ENCODE peak calls at places on chromosomes 6 and 20, in four cellular contexts. A, L, Y and P are unnamed samples.

GRCh38 chr6:12572884-12573824 is 143.4 kb upstream of the PHACTR1 start:
- DNase-seq in L (no peak), Y (no peak), A (no peak), P (peak)

GRCh38 chr6:81751388-81752083 is 945 bp downstream of the TENT5A start:
- DNase-seq in L (peak), A (peak), Y (no peak), P (peak)

GRCh38 chr6:43768983-43769525 is 957 bp upstream of the VEGFA start:
- DNase-seq in Y (peak), L (no peak), A (no peak), P (no peak)

GRCh38 chr20:38343107-38343797 is 3.0 kb upstream of the LBP start:
- DNase-seq in Y (no peak), L (no peak), A (peak), P (no peak)

GRCh38 chr6:158002951-158003853 is 21.5 kb downstream of the SYNJ2 start:
- DNase-seq in A (no peak), L (no peak), Y (no peak), P (peak)

GRCh38 chr20:57514273-57514751 is 10.6 kb downstream of the CTCFL start:
- DNase-seq in A (peak), L (peak), Y (peak), P (peak)

GRCh38 chr6:24926192-24926591 is 9.6 kb downstream of the RIPOR2 start:
- DNase-seq in Y (no peak), L (no peak), A (peak), P (no peak)

GRCh38 chr6:56222509-56222908 is 24.9 kb downstream of the COL21A1 start:
- DNase-seq in A (no peak), L (no peak), Y (no peak), P (no peak)

GRCh38 chr6:23145801-23146200 is 576.4 kb downstream of the HDGFL1 start:
- DNase-seq in L (no peak), Y (peak), A (no peak), P (no peak)

GRCh38 chr20:5557123-5557522 is 193.1 kb upstream of the SHLD1 start:
- DNase-seq in A (peak), L (peak), Y (peak), P (peak)

GRCh38 chr6:169513478-169514193 is 188.2 kb downstream of the WDR27 start:
- DNase-seq in A (no peak), Y (peak), L (no peak), P (no peak)

GRCh38 chr6:151681426-151682059 is 125.9 kb upstream of the ESR1 start:
- DNase-seq in L (no peak), A (peak), Y (no peak), P (no peak)

GRCh38 chr6:15399651-15400470 is 154.0 kb downstream of the JARID2 start:
- DNase-seq in Y (peak), A (no peak), L (no peak), P (no peak)

GRCh38 chr6:81362246-81362645 is 390.2 kb downstream of the TENT5A start:
- DNase-seq in L (no peak), A (no peak), Y (no peak), P (no peak)

GRCh38 chr6:125414507-125414906 is 112.7 kb upstream of the HDDC2 start:
- DNase-seq in A (no peak), Y (no peak), L (no peak), P (no peak)

GRCh38 chr6:82022614-82023102 is 224.9 kb downstream of the IBTK start:
- DNase-seq in A (peak), Y (no peak), L (peak), P (no peak)

DNA sequence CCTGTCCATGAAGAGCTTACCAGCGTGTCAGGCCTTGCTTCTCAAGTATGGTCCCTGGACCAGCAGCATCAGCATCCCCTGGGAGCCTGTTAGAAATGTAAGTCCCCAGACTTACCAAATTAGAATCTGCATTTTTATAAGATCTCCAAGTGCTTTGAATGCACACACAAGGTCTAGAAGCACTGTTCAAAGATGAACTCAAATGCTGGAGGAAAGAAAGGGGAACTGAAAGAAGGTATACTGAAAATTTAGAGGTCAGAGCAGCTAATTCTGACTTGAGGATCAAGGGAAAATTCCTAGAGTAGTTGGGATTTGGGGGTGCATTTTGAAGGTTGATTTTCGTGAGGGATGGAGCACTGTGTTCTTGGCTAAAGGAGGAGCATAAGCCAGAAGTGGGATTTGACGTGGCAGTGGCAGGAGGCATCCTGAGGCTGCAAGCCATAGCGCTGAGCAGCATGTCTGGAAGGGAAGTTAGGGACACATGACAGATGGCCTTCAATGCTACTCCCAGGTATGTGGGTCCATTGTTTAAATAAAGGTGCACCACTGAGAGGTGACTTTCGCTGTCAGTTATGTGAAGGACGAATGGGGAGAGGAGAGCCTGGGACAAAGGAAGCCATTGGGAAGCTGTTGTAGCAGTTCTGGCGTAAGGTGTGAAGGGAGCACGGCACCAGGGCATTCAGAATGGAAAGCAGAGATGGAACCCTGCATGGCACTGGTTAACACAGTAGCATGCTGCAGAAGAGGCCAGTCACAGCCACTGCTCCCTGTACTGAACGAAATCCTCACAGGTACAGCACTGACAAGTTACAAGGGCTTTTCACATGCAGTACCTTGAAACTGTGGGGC is 36.2 kb downstream of the ARMC2 start:
- DNase-seq in L (no peak), Y (no peak), A (no peak), P (no peak)
- TF ChIP-seq JUND in L (no peak), Y (no peak), A (no peak), P (no peak)

DNA sequence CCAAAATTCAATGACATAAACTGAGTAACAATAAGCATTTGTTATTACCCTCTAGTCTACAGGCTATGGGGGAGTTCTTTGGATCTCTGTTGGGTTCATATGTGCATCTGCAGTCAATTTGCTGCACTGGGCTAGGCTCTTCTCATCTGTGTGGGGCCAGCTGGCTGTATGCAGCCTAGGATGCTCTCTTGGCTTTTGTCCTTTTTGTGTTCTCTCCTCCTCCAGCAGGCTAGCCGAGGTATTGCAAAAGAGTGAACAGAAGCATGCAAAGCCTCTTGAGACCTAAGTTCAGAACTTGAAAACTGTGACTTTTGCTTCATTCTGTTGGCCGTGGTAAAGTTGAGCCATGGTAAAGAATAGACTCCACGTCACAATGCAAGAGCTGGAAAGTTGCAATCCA is 62.8 kb upstream of the FOXO3 start:
- DNase-seq in A (peak), Y (peak), L (peak), P (peak)
- TF ChIP-seq JUND in A (no peak), Y (no peak), L (no peak), P (no peak)

GRCh38 chr6:9623985-9624384 is 790.9 kb downstream of the TFAP2A start:
- DNase-seq in Y (no peak), A (no peak), L (no peak), P (no peak)
- TF ChIP-seq JUND in Y (no peak), A (no peak), L (no peak), P (no peak)

DNA sequence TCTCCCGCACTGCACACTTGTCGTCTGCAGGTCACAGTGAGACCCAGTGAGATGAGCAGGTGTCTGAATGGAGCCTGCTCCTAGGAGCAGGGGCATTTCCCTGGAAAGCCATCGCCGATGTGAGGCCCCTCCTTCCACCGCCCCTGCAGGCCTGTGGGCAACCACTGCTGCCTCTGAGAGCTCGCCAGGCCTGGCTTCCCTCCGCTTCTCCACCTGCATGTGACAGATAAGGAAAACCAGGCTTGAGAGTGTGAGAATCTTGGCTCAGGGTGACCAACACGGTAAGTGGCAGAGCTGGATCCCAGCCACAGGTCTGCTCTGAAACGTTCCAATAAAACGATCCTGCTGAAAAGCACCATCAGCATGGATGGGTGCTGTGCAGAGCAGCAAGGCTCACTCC is 332.8 kb downstream of the CDH4 start:
- DNase-seq in Y (peak), A (no peak), L (no peak), P (no peak)
- TF ChIP-seq JUND in Y (no peak), A (no peak), L (no peak), P (no peak)

DNA sequence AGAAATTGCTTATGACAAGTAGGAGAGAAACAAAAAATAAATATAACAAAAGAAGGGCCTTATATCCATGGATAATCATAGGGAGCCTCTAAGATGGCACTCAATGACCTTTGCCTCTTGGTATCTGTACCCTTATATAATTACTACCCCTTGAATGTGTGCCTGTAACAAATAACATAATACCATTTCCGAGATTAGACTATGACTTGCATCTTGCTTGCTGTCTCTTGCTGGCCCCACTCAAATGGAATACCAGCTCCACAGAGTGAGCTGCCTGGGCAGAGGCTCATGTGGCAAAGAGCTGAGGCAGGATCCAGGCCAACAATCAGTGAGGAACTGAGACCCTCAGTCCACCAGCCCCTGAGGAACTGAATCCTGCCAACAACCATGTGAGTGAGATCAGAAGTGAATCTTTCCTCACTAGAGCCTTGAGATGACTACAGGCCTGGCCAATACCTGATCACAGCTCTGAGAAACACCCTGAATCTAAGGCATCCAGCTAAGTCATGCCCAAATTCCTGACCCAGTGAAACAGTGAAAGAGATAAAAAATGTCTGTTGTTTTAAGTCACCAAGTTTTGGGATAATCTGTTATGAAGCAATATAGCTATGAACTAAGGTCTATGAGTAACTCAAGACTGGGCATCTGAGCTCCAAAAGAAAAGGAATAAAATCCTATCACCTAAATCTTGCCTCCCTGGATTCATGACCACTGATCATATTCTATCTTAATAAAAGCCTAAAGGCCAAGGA is 5.5 kb downstream of the KATNA1 start:
- DNase-seq in A (no peak), Y (no peak), L (no peak), P (no peak)
- TF ChIP-seq JUND in A (no peak), Y (no peak), L (no peak), P (no peak)

GRCh38 chr6:33144373-33144772 is 47.9 kb downstream of the COL11A2 start:
- DNase-seq in Y (no peak), L (no peak), A (no peak), P (no peak)
- TF ChIP-seq JUND in Y (no peak), L (no peak), A (no peak), P (no peak)

DNA sequence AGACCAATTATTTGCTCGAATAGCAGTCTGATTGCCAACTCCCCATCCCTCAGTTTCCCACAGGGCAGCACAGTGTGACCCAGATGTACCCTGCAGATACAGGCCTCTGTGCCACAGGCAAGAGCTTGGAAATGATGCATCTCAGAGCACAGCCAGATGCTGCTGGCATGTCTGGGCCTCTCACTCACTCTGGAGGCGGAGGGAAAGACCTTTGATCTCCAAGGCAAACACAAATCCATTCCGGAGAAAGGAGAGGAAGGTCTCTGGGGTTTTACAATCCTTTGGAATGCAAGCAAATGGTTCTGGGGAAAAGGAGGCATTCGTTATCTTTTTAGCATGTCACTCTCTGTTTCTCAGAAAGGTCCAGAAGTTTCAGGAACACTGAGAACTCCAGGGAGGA is 74.2 kb downstream of the RIOK1 start:
- DNase-seq in L (no peak), Y (no peak), A (peak), P (no peak)
- TF ChIP-seq JUND in L (no peak), Y (no peak), A (no peak), P (no peak)

DNA sequence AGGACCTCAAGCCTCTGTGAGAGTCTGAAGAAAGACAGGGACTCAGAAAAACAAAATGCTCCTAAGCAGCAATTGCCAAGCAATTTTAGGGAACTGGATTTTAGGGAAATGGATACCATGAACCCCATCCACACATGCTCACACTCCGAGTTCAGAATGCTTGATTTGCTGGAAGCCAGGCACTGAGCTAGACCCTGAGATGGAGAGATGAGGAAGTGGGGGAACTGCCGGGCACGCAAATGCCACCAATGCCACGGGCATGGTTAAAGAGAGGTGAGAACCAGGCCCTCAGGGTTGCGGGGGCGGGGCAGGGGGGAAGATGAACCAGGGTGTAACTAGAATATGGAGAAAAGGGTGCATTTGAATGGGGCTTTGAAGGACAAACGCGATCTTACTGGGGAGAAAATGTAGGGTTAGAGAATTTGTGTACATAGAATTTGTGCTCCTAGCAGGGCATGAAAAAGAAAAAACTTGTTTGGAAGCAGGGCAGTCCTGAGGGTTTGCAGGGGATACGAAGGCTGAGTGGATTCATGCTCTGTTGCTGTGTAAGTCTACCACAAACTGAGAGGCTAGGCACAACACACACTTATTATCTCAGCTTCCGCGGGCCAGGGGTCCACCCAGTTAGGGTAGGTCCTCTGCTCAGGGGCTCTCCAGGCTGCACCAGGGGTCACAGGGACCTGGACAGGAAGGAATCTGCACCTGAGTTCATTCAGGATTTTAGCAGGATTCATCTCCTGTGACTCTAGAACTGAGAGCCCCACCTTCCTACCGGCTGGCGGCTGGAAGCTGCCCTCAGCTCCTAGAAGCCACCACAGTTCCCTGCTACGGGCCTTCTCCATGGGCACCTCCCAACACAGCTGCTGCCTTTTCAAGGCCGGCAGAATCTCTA is 108.0 kb downstream of the SNX5 start:
- DNase-seq in L (no peak), Y (no peak), A (no peak), P (no peak)
- TF ChIP-seq JUND in L (no peak), Y (no peak), A (no peak), P (no peak)

DNA sequence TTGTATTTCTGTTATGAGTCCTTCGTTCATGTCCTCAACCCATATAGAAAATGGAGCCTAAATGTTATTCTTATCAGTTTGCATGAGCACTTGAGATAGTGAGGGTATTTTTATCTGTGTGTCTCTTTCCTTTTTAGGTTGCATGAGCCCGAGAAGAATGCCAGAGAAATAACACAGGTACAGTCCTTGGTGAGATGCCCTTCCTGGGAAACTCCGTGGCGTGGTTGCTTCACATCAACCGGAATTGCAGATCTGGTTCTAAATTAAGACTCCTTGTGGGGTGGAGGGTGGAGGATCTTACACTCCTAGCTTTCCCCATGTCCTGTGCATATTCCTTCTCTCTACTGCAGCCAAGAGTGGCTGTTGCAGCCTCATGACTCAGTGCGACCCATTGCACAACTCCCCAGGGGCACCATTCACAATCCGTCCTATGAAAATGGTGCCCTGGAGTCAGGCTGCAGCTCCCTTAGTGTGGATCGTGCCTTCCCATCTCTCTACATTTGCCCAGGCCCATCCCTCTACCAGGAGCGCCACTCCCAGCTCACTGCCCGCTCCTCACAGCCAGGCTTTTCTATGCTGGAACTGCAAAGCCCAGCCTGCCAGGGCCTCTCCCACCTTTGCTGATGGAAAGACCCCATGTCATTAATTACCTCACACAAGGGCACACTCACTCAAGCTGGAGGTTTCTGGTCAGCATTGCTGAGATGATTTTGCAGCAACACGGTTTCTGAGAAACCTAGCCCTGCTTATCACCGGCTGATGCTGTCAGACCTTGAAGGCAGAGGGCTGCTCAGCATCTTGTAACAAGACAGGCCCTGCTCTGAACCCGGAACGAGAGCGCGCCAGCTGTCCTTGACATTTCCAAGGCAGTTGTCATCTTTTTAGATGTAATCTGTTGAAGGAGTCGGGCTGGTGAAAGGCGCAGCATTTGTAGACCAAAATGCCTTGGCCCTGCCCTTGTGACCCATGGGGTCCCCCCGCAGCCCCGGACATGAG is 39.7 kb downstream of the SIRPA start:
- DNase-seq in A (no peak), Y (peak), L (no peak), P (no peak)
- TF ChIP-seq JUND in A (no peak), Y (no peak), L (no peak), P (no peak)

GRCh38 chr20:25039697-25040437 is 18.1 kb downstream of the ACSS1 start:
- DNase-seq in Y (no peak), A (no peak), L (no peak), P (peak)
- TF ChIP-seq JUND in Y (no peak), A (no peak), L (no peak), P (no peak)